ENCODE peak calls at places on chromosomes 1 and 21, in five cellular contexts. E, W, T, R and Y are unnamed samples.

GRCh38 chr21:46064870-46065214 is 33.1 kb upstream of the COL6A2 start:
- DNase-seq in T (no peak), W (no peak), E (no peak), R (no peak), Y (no peak)

GRCh38 chr21:20999567-21000169 is 1.5 kb downstream of the NCAM2 start:
- DNase-seq in E (peak; percentile 48), W (no peak), T (peak; percentile 29), R (peak; percentile 72), Y (peak; percentile 59)

GRCh38 chr1:90823686-90824085 is 106.6 kb upstream of the BARHL2 start:
- DNase-seq in W (no peak), E (no peak), T (no peak), R (no peak), Y (peak; percentile 17)

GRCh38 chr1:52552236-52552504 is 722 bp downstream of the TUT4 start:
- DNase-seq in W (peak; percentile 38), T (peak; percentile 57), R (peak; percentile 75), E (peak; percentile 28), Y (peak; percentile 73)

GRCh38 chr21:42923553-42924432 is 1.6 kb downstream of the ERVH48-1 start:
- DNase-seq in R (peak; percentile 93), E (peak; percentile 84), T (peak; percentile 83), W (peak; percentile 95), Y (peak; percentile 86)

GRCh38 chr1:156726549-156727226 is 1.6 kb upstream of the METTL25B start:
- DNase-seq in R (peak; percentile 82), T (peak; percentile 61), W (no peak), E (peak; percentile 66), Y (peak; percentile 78)

GRCh38 chr1:235313262-235313661 is 14.7 kb downstream of the ARID4B start:
- DNase-seq in T (no peak), E (no peak), W (no peak), R (no peak), Y (no peak)

GRCh38 chr1:75074719-75075395 is 59.3 kb upstream of the LHX8 start:
- DNase-seq in E (no peak), R (no peak), T (no peak), W (no peak), Y (no peak)

GRCh38 chr21:28099296-28099695 is 893.4 kb downstream of the LTN1 start:
- DNase-seq in T (peak; percentile 55), E (no peak), W (no peak), R (no peak), Y (peak; percentile 41)

GRCh38 chr1:165408518-165408917 is 36.4 kb downstream of the RXRG start:
- DNase-seq in R (peak; percentile 74), W (no peak), T (peak; percentile 30), E (peak; percentile 23), Y (peak; percentile 73)

GRCh38 chr1:76254165-76255043 is 179.9 kb downstream of the ST6GALNAC3 start:
- DNase-seq in T (no peak), W (no peak), R (no peak), E (no peak), Y (peak; percentile 5)

GRCh38 chr1:84146375-84147032 is 2.4 kb downstream of the PRKACB start:
- DNase-seq in E (no peak), R (peak; percentile 89), T (no peak), W (no peak), Y (peak; percentile 71)

GRCh38 chr1:224052767-224053166 is 61.1 kb upstream of the FBXO28 start:
- DNase-seq in E (no peak), R (peak; percentile 93), W (no peak), T (no peak), Y (peak; percentile 73)

GRCh38 chr1:183194527-183195145 is 8.6 kb downstream of the LAMC2 start:
- DNase-seq in T (no peak), E (no peak), W (no peak), R (no peak), Y (no peak)

GRCh38 chr1:27973771-27974452 is 14.1 kb downstream of the XKR8 start:
- DNase-seq in E (no peak), W (no peak), R (no peak), T (no peak), Y (no peak)

GRCh38 chr21:15062566-15062965 is 2.2 kb downstream of the NRIP1 start:
- DNase-seq in W (no peak), T (no peak), E (no peak), R (peak; percentile 32), Y (peak; percentile 62)

GRCh38 chr21:25459993-25460392 is 147.3 kb downstream of the MRPL39 start:
- DNase-seq in E (no peak), R (no peak), W (no peak), T (no peak), Y (no peak)

GRCh38 chr1:41806472-41807155 is 112.1 kb downstream of the HIVEP3 start:
- DNase-seq in T (no peak), E (no peak), W (no peak), R (peak; percentile 20), Y (no peak)

GRCh38 chr1:38615680-38616079 is 243.9 kb downstream of the RRAGC start:
- DNase-seq in R (no peak), W (no peak), T (no peak), E (no peak), Y (no peak)

GRCh38 chr1:155978973-155979429 is 654 bp upstream of the ARHGEF2 start:
- DNase-seq in W (no peak), T (no peak), E (no peak), R (peak; percentile 71), Y (peak; percentile 44)

GRCh38 chr1:42420145-42420544 is 35.7 kb downstream of the ZMYND12 start:
- DNase-seq in W (no peak), E (no peak), R (no peak), T (no peak), Y (peak; percentile 29)

GRCh38 chr1:62530516-62531154 is 66.7 kb upstream of the ANGPTL3 start:
- DNase-seq in W (no peak), R (peak; percentile 60), T (peak; percentile 78), E (peak; percentile 79), Y (peak; percentile 9)

GRCh38 chr1:227401562-227402342 is 83.5 kb upstream of the CDC42BPA start:
- DNase-seq in R (no peak), E (no peak), T (no peak), W (no peak), Y (no peak)

GRCh38 chr1:58763214-58763613 is 20.6 kb downstream of the JUN start:
- DNase-seq in R (peak; percentile 91), W (no peak), T (no peak), E (no peak), Y (peak; percentile 74)

GRCh38 chr1:62800825-62801306 is 16.9 kb downstream of the ATG4C start:
- DNase-seq in R (peak; percentile 63), W (no peak), T (no peak), E (no peak), Y (no peak)